ENCODE peak calls at places on chromosome 2, in eight cellular contexts. Y, R, W, F, A, T, K and B are unnamed samples.

GRCh38 chr2:220076734-220077133 is 449.3 kb downstream of the SLC4A3 start:
- DNase-seq in Y (peak; percentile 42), R (no peak), W (no peak), F (peak; percentile 20), A (peak; percentile 14), T (no peak), K (peak; percentile 96), B (no peak)

GRCh38 chr2:109378682-109379081 is 235.1 kb downstream of the SEPTIN10 start:
- DNase-seq in Y (peak; percentile 30), R (no peak), W (no peak), F (no peak), A (peak; percentile 6), T (no peak), K (peak; percentile 41), B (no peak)

GRCh38 chr2:207042155-207042554 is 102.8 kb downstream of the CPO start:
- DNase-seq in Y (peak; percentile 52), R (no peak), W (no peak), F (no peak), A (no peak), T (no peak), K (no peak), B (no peak)

GRCh38 chr2:205283721-205284270 is 398.5 kb upstream of the NRP2 start:
- DNase-seq in Y (no peak), R (no peak), W (no peak), F (no peak), A (no peak), T (no peak), K (no peak), B (no peak)

GRCh38 chr2:211745295-211746097 is 793.1 kb downstream of the ERBB4 start:
- DNase-seq in Y (peak; percentile 49), R (no peak), W (peak; percentile 69), F (peak; percentile 36), A (peak; percentile 31), T (no peak), K (peak; percentile 34), B (peak; percentile 55)

GRCh38 chr2:71995067-71995665 is 152.5 kb downstream of the CYP26B1 start:
- DNase-seq in Y (peak; percentile 5), R (no peak), W (peak; percentile 69), F (no peak), A (no peak), T (no peak), K (peak; percentile 39), B (no peak)

GRCh38 chr2:172606285-172606684 is 50.4 kb downstream of the PDK1 start:
- DNase-seq in Y (peak; percentile 54), R (no peak), W (no peak), F (no peak), A (no peak), T (no peak), K (peak; percentile 83), B (no peak)

GRCh38 chr2:43737097-43737854 is 36.6 kb upstream of the DYNC2LI1 start:
- DNase-seq in Y (peak; percentile 90), R (no peak), W (peak; percentile 34), F (no peak), A (peak; percentile 17), T (no peak), K (peak; percentile 77), B (no peak)

GRCh38 chr2:30362468-30363081 is 84.5 kb upstream of the LCLAT1 start:
- DNase-seq in Y (peak; percentile 70), R (no peak), W (peak; percentile 5), F (no peak), A (no peak), T (no peak), K (peak; percentile 51), B (no peak)

GRCh38 chr2:15725788-15726112 is 134.1 kb downstream of the DDX1 start:
- DNase-seq in Y (no peak), R (no peak), W (no peak), F (no peak), A (no peak), T (no peak), K (no peak), B (no peak)

GRCh38 chr2:191355170-191355758 is 110.1 kb downstream of the MYO1B start:
- DNase-seq in Y (no peak), R (no peak), W (no peak), F (no peak), A (no peak), T (no peak), K (no peak), B (no peak)

GRCh38 chr2:118808429-118808809 is 39.0 kb downstream of the EN1 start:
- DNase-seq in Y (no peak), R (no peak), W (no peak), F (no peak), A (no peak), T (no peak), K (peak; percentile 8), B (no peak)

GRCh38 chr2:241945311-241945710 is 75.8 kb downstream of the RTP5 start:
- DNase-seq in Y (no peak), R (no peak), W (no peak), F (no peak), A (no peak), T (no peak), K (no peak), B (no peak)

GRCh38 chr2:53490659-53491058 is 276.9 kb upstream of the CHAC2 start:
- DNase-seq in Y (peak; percentile 85), R (no peak), W (no peak), F (no peak), A (peak; percentile 58), T (peak; percentile 43), K (no peak), B (no peak)

DNA sequence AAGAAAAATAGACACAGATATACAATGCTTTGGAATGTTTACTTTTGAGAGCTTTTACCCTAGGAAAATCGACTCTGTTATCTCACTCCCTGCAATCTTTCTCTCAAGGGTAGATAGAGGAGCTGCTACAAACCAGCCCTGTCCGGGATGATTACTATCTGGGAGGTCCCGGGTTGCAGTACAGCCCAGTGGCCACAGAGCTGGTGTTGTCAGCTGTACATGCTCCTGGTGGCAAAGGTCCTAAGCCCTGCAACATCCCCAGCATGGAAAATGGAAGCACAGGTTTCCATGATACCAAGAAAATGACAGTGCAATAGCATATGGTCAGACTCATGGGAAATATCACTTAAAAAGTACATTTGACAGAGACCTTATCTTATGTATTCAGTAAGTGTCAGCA is 570.5 kb upstream of the SOX11 start:
- DNase-seq in Y (no peak), R (no peak), W (no peak), F (peak; percentile 13), A (no peak), T (no peak), K (peak; percentile 1), B (no peak)
- TF ChIP-seq CTCF in Y (no peak), R (no peak), W (no peak), F (peak; percentile 52), A (no peak), T (no peak), K (no peak), B (no peak)

GRCh38 chr2:135876066-135876711 is at the start of gene MCM6:
- DNase-seq in Y (peak; percentile 99), R (peak; percentile 98), W (peak; percentile 99), F (peak; percentile 97), A (peak; percentile 97), T (peak; percentile 97), K (peak; percentile 100), B (peak; percentile 95)
- TF ChIP-seq CTCF in Y (no peak), R (no peak), W (no peak), F (peak; percentile 47), A (no peak), T (no peak), K (no peak), B (no peak)

GRCh38 chr2:61966087-61966727 is 60.7 kb downstream of the COMMD1 start:
- DNase-seq in Y (no peak), R (no peak), W (peak; percentile 39), F (no peak), A (no peak), T (no peak), K (no peak), B (no peak)
- TF ChIP-seq CTCF in Y (no peak), R (peak; percentile 24), W (no peak), F (no peak), A (peak; percentile 2), T (no peak), K (no peak), B (no peak)

DNA sequence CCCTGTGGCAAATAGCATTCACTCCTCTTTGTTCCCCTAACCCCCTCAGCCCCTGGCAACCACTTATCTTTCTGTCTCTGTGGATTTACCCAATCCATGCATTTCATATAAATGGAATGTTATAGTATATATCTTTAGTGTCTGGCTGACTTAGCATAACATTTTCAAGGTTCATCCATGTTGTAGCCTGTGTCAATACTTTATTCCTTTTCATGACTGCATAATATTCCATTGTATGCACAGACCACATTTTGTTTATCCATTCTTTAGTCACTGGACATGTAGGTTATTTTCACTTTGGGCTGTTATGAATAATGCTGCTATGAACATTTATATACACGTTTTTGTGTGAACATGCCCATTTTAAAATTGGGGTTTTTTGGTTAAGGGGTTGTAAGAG is 42.8 kb downstream of the TET3 start:
- DNase-seq in Y (no peak), R (no peak), W (no peak), F (no peak), A (no peak), T (no peak), K (no peak), B (no peak)
- TF ChIP-seq CTCF in Y (no peak), R (no peak), W (no peak), F (no peak), A (no peak), T (no peak), K (no peak), B (no peak)

GRCh38 chr2:98803747-98804650 is 73.1 kb upstream of the MGAT4A start:
- DNase-seq in Y (no peak), R (no peak), W (no peak), F (no peak), A (no peak), T (no peak), K (no peak), B (no peak)
- TF ChIP-seq CTCF in Y (no peak), R (no peak), W (no peak), F (no peak), A (no peak), T (no peak), K (no peak), B (no peak)

DNA sequence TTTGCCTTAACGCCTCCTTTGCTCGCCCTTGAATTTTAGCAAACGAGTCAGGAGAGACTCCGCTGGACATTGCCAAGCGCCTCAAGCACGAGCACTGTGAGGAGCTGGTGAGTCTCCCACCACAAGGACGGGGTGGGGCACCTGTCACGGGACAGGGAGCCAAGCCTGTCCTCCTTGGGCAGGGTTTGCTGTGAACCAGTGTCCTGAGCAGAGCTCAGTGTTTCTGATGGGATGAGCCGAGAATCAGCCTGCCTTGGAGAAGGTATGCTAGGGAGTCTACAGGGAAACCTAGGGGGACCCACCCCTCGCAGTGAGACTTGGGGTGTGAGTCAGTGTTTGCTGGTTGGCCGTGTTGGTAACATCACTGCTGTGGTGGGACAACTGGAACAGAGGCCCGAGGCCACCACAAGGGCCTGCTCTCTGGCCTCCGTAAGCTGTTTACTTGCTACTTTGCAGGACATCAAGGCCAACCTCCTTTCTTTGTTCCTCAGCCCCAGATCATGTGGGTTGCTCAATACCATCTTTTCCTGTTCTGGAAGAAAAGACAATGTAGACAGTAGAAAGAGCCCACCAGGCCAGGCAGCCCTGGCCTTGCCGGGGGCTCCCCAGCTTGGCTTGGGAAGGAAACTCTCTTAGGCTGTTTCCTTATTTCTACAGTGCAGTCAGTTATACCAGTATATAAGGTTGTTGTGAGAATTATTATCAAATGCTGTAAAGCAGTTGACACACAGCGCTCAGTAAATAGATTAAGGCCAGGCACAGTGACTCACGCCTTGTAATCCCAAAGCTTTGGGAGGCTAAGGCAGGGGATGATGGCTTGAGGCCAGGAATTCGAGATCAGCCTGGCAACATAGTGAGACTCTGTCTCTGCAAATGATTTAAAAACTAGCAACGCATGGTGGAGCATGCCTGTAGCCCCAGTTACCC is 42.4 kb downstream of the ITGB1BP1 start:
- DNase-seq in Y (peak; percentile 95), R (no peak), W (peak; percentile 94), F (no peak), A (peak; percentile 66), T (no peak), K (peak; percentile 97), B (no peak)
- TF ChIP-seq CTCF in Y (no peak), R (no peak), W (no peak), F (no peak), A (no peak), T (no peak), K (no peak), B (no peak)